ENCODE peak calls at places on chromosomes 16 and 17, in five cellular contexts. One of them, this sample, is unnamed.

GRCh38 chr17:41959336-41960095 is 7.1 kb upstream of the CNP start:
- DNase-seq in heart left ventricle: peak
- DNase-seq in aorta: no peak
- DNase-seq in T1000: peak
- DNase-seq in ACHN: peak
- DNase-seq in this sample: peak

GRCh38 chr16:28549301-28549899 is 4.3 kb upstream of the SGF29 start:
- DNase-seq in ACHN: peak
- DNase-seq in aorta: no peak
- DNase-seq in T1000: no peak
- DNase-seq in heart left ventricle: no peak
- DNase-seq in this sample: peak

GRCh38 chr16:1290860-1291575 is 18.4 kb upstream of the UBE2I start:
- DNase-seq in heart left ventricle: no peak
- DNase-seq in ACHN: no peak
- DNase-seq in aorta: no peak
- DNase-seq in T1000: no peak
- DNase-seq in this sample: peak

GRCh38 chr16:89785523-89786155 is 30.8 kb downstream of the FANCA start:
- DNase-seq in heart left ventricle: no peak
- DNase-seq in ACHN: no peak
- DNase-seq in T1000: no peak
- DNase-seq in aorta: no peak
- DNase-seq in this sample: no peak

GRCh38 chr17:76179496-76180467 is 38.7 kb upstream of the FOXJ1 start:
- DNase-seq in aorta: no peak
- DNase-seq in ACHN: peak
- DNase-seq in T1000: no peak
- DNase-seq in heart left ventricle: no peak
- DNase-seq in this sample: peak

GRCh38 chr16:3036726-3037315 is at the start of gene BICDL2:
- DNase-seq in T1000: no peak
- DNase-seq in aorta: no peak
- DNase-seq in ACHN: no peak
- DNase-seq in heart left ventricle: no peak
- DNase-seq in this sample: peak

GRCh38 chr16:85157813-85158701 is 45.8 kb upstream of the CIBAR2 start:
- DNase-seq in aorta: no peak
- DNase-seq in T1000: no peak
- DNase-seq in ACHN: no peak
- DNase-seq in heart left ventricle: peak
- DNase-seq in this sample: peak

GRCh38 chr17:76009447-76009846 is 8.8 kb downstream of the CDK3 start:
- DNase-seq in aorta: no peak
- DNase-seq in ACHN: no peak
- DNase-seq in heart left ventricle: no peak
- DNase-seq in T1000: no peak
- DNase-seq in this sample: no peak

GRCh38 chr16:83244057-83244456 is 563.7 kb upstream of the HSBP1 start:
- DNase-seq in heart left ventricle: no peak
- DNase-seq in aorta: no peak
- DNase-seq in ACHN: no peak
- DNase-seq in T1000: no peak
- DNase-seq in this sample: peak

GRCh38 chr17:28902819-28903545 is at the start of gene DHRS13:
- DNase-seq in aorta: peak
- DNase-seq in ACHN: peak
- DNase-seq in T1000: peak
- DNase-seq in heart left ventricle: peak
- DNase-seq in this sample: peak

GRCh38 chr16:11658896-11659708 is 9.2 kb upstream of the SNN start:
- DNase-seq in aorta: no peak
- DNase-seq in heart left ventricle: no peak
- DNase-seq in ACHN: no peak
- DNase-seq in T1000: no peak
- DNase-seq in this sample: no peak

GRCh38 chr17:77145635-77146632 is 5.2 kb downstream of the SEC14L1 start:
- DNase-seq in heart left ventricle: peak
- DNase-seq in T1000: peak
- DNase-seq in aorta: peak
- DNase-seq in ACHN: peak
- DNase-seq in this sample: no peak

GRCh38 chr17:14298221-14298994 is 2.5 kb upstream of the HS3ST3B1 start:
- DNase-seq in aorta: no peak
- DNase-seq in ACHN: no peak
- DNase-seq in T1000: no peak
- DNase-seq in heart left ventricle: no peak
- DNase-seq in this sample: no peak

This sample was measured in DMS53.